ENCODE peak calls at places on chromosomes 5 and 9, in eight cellular contexts. I is hepatocyte, L is PC-3, G is HCT116, C is Karpas-422, Z is PC-9, O is GM23338, N is OCI-LY7. W is an unnamed sample. For H3K9me2 and H4K20me1, the result is how much of the 10 kb centered on the place peaks cover.

GRCh38 chr9:86410281-86410680 is 56.1 kb upstream of the TUT7 start:
- DNase-seq in I (no peak), L (no peak), G (no peak), C (no peak), Z (no peak), O (peak), N (no peak), W (no peak)

GRCh38 chr5:106401561-106401960 is 1269.2 kb downstream of the EFNA5 start:
- DNase-seq in I (no peak), L (peak), G (no peak), C (no peak), Z (no peak), O (no peak), N (no peak), W (no peak)

GRCh38 chr9:33179298-33179697 is 12.2 kb upstream of the B4GALT1 start:
- DNase-seq in I (peak), L (no peak), G (no peak), C (no peak), Z (no peak), O (no peak), N (no peak), W (no peak)

GRCh38 chr9:108664309-108665255 is 191.2 kb downstream of the ACTL7B start:
- DNase-seq in I (peak), L (peak), G (no peak), C (no peak), Z (no peak), O (no peak), N (no peak), W (peak)

GRCh38 chr9:32502459-32502858 is 23.5 kb downstream of the RIGI start:
- DNase-seq in I (no peak), L (peak), G (peak), C (no peak), Z (no peak), O (peak), N (no peak), W (peak)

GRCh38 chr5:172688735-172689572 is 47.9 kb downstream of the NEURL1B start:
- DNase-seq in I (peak), L (peak), G (no peak), C (no peak), Z (peak), O (no peak), N (peak), W (no peak)

GRCh38 chr5:61289241-61289640 is 42.8 kb upstream of the ZSWIM6 start:
- DNase-seq in I (no peak), L (no peak), G (no peak), C (no peak), Z (no peak), O (peak), N (no peak), W (no peak)

GRCh38 chr9:126722252-126722921 is 82.5 kb upstream of the ZBTB43 start:
- DNase-seq in I (peak), L (peak), G (peak), C (peak), Z (peak), O (peak), N (peak), W (peak)

GRCh38 chr5:473344-474192 is 30.6 kb downstream of the EXOC3 start:
- DNase-seq in I (peak), L (peak), G (no peak), C (peak), Z (peak), O (peak), N (no peak), W (peak)

GRCh38 chr9:123445981-123446610 is 90.1 kb downstream of the CRB2 start:
- DNase-seq in I (no peak), L (no peak), G (peak), C (no peak), Z (no peak), O (no peak), N (no peak), W (peak)

GRCh38 chr9:6055213-6055612 is 39.8 kb upstream of the RANBP6 start:
- DNase-seq in I (peak), L (peak), G (peak), C (peak), Z (peak), O (peak), N (peak), W (peak)

GRCh38 chr5:39219433-39219832 is at the start of gene FYB1:
- DNase-seq in I (no peak), L (peak), G (no peak), C (no peak), Z (peak), O (no peak), N (no peak), W (peak)

GRCh38 chr5:1723476-1723875 is 76.2 kb downstream of the MRPL36 start:
- DNase-seq in I (no peak), L (no peak), G (no peak), C (no peak), Z (no peak), O (no peak), N (no peak), W (no peak)

GRCh38 chr5:33557605-33558004 is 116.8 kb downstream of the TARS1 start:
- DNase-seq in I (no peak), L (no peak), G (no peak), C (peak), Z (no peak), O (no peak), N (no peak), W (no peak)

GRCh38 chr5:147348046-147348445 is 113.2 kb downstream of the STK32A start:
- DNase-seq in I (no peak), L (peak), G (no peak), C (no peak), Z (no peak), O (no peak), N (no peak), W (peak)

GRCh38 chr5:135834639-135835529 is at the start of gene SLC25A48:
- DNase-seq in I (peak), L (no peak), G (peak), C (no peak), Z (no peak), O (peak), N (no peak), W (peak)

GRCh38 chr9:92664394-92665152 is 5.4 kb downstream of the IPPK start:
- DNase-seq in I (no peak), L (no peak), G (no peak), C (no peak), Z (no peak), O (no peak), N (peak), W (peak)

GRCh38 chr9:108244676-108245075 is 611.1 kb downstream of the ACTL7B start:
- DNase-seq in I (no peak), L (no peak), G (no peak), C (no peak), Z (no peak), O (no peak), N (no peak), W (no peak)

GRCh38 chr9:133023117-133023890 is 7.5 kb upstream of the GTF3C5 start:
- DNase-seq in I (no peak), L (no peak), G (no peak), C (peak), Z (peak), O (peak), N (peak), W (peak)

GRCh38 chr5:178211095-178212048 is 7.0 kb downstream of the HNRNPAB start:
- DNase-seq in I (no peak), L (no peak), G (no peak), C (peak), Z (no peak), O (no peak), N (no peak), W (no peak)

GRCh38 chr5:132497488-132497997 is 7.0 kb upstream of the IRF1 start:
- DNase-seq in I (peak), L (peak), G (no peak), C (no peak), Z (peak), O (peak), N (peak), W (peak)

GRCh38 chr9:3177362-3177761 is 333.5 kb upstream of the PUM3 start:
- DNase-seq in I (peak), L (no peak), G (no peak), C (no peak), Z (no peak), O (no peak), N (no peak), W (no peak)

GRCh38 chr5:170633235-170634041 is 129.6 kb downstream of the KCNIP1 start:
- DNase-seq in I (peak), L (peak), G (peak), C (peak), Z (peak), O (peak), N (no peak), W (peak)

GRCh38 chr5:9869616-9870288 is 239.6 kb upstream of the TAS2R1 start:
- DNase-seq in I (no peak), L (peak), G (no peak), C (no peak), Z (no peak), O (no peak), N (no peak), W (peak)

GRCh38 chr9:36461341-36461740 is 61.3 kb upstream of the RNF38 start:
- DNase-seq in I (no peak), L (no peak), G (no peak), C (no peak), Z (no peak), O (no peak), N (no peak), W (peak)

GRCh38 chr9:123927625-123928308 is 2.2 kb downstream of the DENND1A start:
- DNase-seq in I (peak), L (peak), G (no peak), C (peak), Z (peak), O (no peak), N (peak), W (peak)

GRCh38 chr9:77472646-77473045 is 175.5 kb downstream of the GNA14 start:
- DNase-seq in I (no peak), L (no peak), G (no peak), C (no peak), Z (no peak), O (no peak), N (no peak), W (no peak)

GRCh38 chr9:34600908-34601307 is 11.0 kb downstream of the RPP25L start:
- DNase-seq in I (no peak), L (peak), G (no peak), C (no peak), Z (no peak), O (no peak), N (no peak), W (no peak)

GRCh38 chr5:90201923-90202322 is 207.6 kb downstream of the CETN3 start:
- DNase-seq in I (no peak), L (peak), G (peak), C (no peak), Z (no peak), O (no peak), N (no peak), W (peak)

GRCh38 chr9:126471084-126471611 is 142.6 kb upstream of the LMX1B start:
- DNase-seq in I (no peak), L (no peak), G (no peak), C (no peak), Z (no peak), O (no peak), N (peak), W (peak)

GRCh38 chr5:111694183-111694582 is 62.8 kb downstream of the NREP start:
- DNase-seq in I (no peak), L (peak), G (no peak), C (no peak), Z (no peak), O (no peak), N (no peak), W (peak)

DNA sequence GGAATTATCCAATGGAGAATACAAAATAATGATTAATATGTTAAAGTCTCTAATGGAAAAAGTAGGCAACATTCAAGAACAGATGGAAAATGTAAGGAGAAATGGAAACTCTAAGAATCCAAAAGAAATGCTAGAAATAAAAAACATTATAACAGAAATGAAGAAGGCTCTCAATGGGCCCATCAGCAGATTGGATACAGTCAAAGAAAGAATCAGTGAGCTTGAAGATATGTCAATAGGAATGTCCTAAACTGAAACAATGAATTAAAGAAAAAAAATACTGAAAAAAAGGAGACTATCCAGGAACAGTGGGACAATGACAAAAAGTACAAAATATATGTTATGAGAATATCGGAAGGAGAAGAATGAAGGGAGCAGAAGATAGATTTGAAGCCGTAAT is 193.1 kb downstream of the DAB2IP start:
- DNase-seq in I (no peak), L (no peak), G (no peak), C (no peak), Z (no peak), O (no peak), N (no peak), W (no peak)
- H3K9me2 ChIP-seq in I (under half), L (under half), G (under half), C (under half), Z (under half), O (under half), N (under half), W (under half)

DNA sequence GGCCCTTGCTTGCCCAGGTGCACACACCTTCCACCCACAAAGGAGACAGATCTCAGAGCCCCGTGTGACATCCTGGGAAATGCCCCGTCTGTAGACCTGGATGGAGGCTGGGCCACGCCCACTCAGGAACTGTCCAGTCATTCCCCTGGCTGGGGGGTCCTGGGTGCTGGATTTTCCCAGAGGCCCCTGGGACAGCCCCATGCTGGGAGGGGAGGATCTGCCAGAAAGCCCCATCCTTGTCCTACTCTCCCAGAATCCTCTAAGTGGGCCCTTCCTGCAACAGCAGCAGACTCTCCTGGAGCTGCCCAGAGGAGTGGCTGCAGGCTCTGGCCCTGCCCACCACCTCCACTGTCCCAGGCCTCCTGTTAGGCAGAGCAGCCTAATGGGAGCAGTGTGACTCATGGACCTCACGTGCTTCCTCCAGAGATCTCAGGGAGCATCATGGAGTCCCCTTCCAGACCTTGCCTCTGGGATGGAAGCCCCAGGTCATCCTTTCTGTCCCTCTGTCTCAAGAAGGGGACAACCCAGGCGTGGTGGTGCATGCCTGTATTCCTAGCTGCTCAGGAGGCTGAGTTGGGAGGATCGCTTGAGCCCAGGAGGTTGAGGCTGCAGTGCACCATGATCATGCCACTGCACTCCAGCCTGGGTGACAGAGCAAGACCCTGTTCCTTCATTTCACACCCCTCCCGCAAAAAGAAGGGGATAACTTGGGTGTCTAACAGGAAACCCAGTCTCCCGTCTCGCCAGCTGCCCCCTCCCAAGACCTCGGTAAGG is 51.7 kb downstream of the JADE2 start:
- DNase-seq in I (peak), L (peak), G (no peak), C (no peak), Z (peak), O (no peak), N (no peak), W (peak)
- H4K20me1 ChIP-seq in I (under half), L (under half), G (under half), C (under half), Z (under half), O (under half), N (under half), W (under half)

DNA sequence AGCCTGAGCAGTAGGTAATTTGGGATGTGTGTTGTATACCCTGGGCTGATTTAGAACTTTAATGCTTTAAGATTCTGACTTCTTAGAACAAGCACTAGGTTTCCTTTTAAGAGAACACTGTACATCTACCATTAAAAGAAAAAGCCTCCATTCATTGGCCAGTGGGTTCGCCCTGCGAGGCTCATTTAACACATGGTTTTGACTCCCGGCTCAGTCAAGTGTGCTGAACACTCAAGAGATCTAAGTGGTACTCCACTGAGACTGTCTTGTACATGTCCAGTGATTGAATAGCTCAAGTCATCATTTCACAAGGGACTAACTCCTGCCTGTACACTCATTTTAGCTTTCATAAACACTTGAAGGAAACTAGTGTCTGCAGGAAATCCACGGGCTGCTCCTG is 3.9 kb downstream of the FUBP3 start:
- DNase-seq in I (no peak), L (no peak), G (no peak), C (no peak), Z (no peak), O (no peak), N (no peak), W (no peak)
- H3K9me2 ChIP-seq in I (under half), L (under half), G (under half), C (under half), Z (under half), O (under half), N (under half), W (under half)

GRCh38 chr5:137283801-137284200 is 215.3 kb downstream of the SPOCK1 start:
- DNase-seq in I (no peak), L (no peak), G (no peak), C (no peak), Z (no peak), O (no peak), N (no peak), W (no peak)

GRCh38 chr5:137282216-137282615 is 216.9 kb downstream of the SPOCK1 start:
- DNase-seq in I (peak), L (peak), G (no peak), C (no peak), Z (peak), O (no peak), N (no peak), W (no peak)

GRCh38 chr5:137289856-137290255 is 209.3 kb downstream of the SPOCK1 start:
- DNase-seq in I (no peak), L (no peak), G (no peak), C (no peak), Z (no peak), O (no peak), N (no peak), W (no peak)

GRCh38 chr5:137287564-137287963 is 211.6 kb downstream of the SPOCK1 start:
- DNase-seq in I (no peak), L (no peak), G (no peak), C (no peak), Z (no peak), O (no peak), N (no peak), W (no peak)

DNA sequence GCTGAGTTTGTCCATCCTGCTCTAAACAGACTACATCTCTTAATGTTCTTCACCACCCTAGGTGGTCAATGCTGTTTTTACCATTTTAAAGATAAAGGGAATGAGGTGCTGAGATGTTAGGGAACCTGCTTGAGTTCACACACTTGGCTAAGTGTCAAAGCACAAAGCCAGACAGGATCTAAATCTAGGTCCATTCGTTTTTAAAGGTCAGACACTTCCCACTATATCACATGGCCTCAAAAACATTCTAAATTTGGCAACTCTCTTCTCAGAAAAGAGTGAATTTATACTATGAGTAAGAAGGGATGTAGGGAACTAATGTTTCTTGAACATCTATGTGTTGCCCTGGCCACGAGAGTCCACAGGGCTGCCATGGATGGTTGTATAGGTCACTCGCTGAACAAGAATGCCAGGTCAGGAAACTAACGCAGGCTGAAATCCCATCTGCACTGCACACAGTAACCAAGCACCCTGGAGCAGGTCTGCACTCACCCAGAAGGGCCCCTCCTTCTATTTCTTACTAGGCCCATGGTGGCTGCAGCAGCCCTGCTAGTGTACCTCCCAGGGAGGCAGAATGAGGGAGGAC is 213.0 kb downstream of the SPOCK1 start:
- DNase-seq in I (no peak), L (no peak), G (no peak), C (no peak), Z (no peak), O (no peak), N (no peak), W (peak)
- H4K20me1 ChIP-seq in I (under half), L (under half), G (under half), C (under half), Z (under half), O (under half), N (under half), W (under half)

GRCh38 chr5:35647712-35648111 is 30.0 kb downstream of the SPEF2 start:
- DNase-seq in I (no peak), L (no peak), G (no peak), C (no peak), Z (no peak), O (no peak), N (no peak), W (no peak)

GRCh38 chr5:35647128-35647527 is 29.5 kb downstream of the SPEF2 start:
- DNase-seq in I (no peak), L (no peak), G (no peak), C (no peak), Z (no peak), O (no peak), N (no peak), W (no peak)

GRCh38 chr5:35656721-35657120 is 39.1 kb downstream of the SPEF2 start:
- DNase-seq in I (no peak), L (no peak), G (no peak), C (no peak), Z (no peak), O (peak), N (no peak), W (peak)

DNA sequence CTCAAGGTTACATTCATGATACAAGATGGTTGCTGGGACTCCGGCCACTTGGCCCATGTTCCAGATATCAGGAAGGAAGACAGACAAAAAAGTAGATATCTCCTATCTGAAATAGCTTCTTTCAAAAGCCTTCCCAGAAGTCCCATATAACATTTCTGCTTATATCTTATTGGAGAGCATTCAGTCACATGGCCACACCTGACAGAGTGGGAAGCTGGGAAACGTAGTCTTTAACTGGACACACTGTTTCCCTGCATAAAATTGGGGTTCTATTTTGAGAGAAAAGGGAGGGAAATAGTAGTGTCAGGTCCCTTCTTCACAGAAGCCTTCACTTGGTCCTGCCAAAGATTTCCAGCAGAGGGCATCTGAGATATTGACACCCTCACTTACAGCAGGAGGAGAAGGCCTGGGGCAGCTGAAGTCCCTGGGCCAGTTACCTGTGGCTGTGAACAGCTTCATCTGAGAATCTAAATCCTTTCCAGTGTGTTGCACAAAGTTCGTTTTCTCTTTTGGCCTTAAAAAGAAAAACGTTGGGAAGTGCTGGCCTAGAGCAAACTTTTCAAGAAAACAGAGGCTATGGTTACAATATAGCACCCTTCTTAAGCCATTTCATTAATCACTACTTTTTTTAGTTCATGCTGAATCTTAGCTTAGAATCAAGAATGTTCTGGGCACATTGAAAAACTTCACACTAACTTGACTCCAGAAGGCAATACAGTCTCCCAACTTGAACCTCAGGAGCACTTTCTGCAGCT is 33.5 kb downstream of the SPEF2 start:
- DNase-seq in I (peak), L (peak), G (peak), C (peak), Z (peak), O (peak), N (peak), W (peak)
- H3K9me2 ChIP-seq in I (under half), L (under half), G (under half), C (under half), Z (under half), O (under half), N (under half), W (under half)

GRCh38 chr5:140420665-140421361 is 19.2 kb downstream of the ANKHD1 start:
- DNase-seq in I (no peak), L (no peak), G (no peak), C (no peak), Z (no peak), O (no peak), N (no peak), W (no peak)
- H4K20me1 ChIP-seq in I (half or more), L (under half), G (under half), C (under half), Z (half or more), O (half or more), N (under half), W (under half)

W was measured in GM23248.